ENCODE peak calls at places on chromosomes 4 and X, in four cellular contexts. One of them, this sample, is unnamed.

GRCh38 chr4:7963691-7964090 is 24.0 kb upstream of the AFAP1 start:
- DNase-seq in HCEC 1CT: no peak
- DNase-seq in CD4-positive, alpha-beta T cell: no peak
- DNase-seq in posterior cingulate gyrus: no peak
- DNase-seq in this sample: no peak

GRCh38 chr4:8459867-8460453 is 19.4 kb downstream of the TRMT44 start:
- DNase-seq in HCEC 1CT: no peak
- DNase-seq in CD4-positive, alpha-beta T cell: no peak
- DNase-seq in posterior cingulate gyrus: no peak
- DNase-seq in this sample: no peak

GRCh38 chr4:91243132-91243531 is 1060.6 kb upstream of the GRID2 start:
- DNase-seq in HCEC 1CT: no peak
- DNase-seq in CD4-positive, alpha-beta T cell: no peak
- DNase-seq in posterior cingulate gyrus: no peak
- DNase-seq in this sample: no peak

GRCh38 chr4:54169176-54169575 is 59.9 kb upstream of the PDGFRA start:
- DNase-seq in HCEC 1CT: peak
- DNase-seq in CD4-positive, alpha-beta T cell: no peak
- DNase-seq in posterior cingulate gyrus: no peak
- DNase-seq in this sample: no peak

GRCh38 chr4:80153800-80154546 is 43.3 kb upstream of the PRDM8 start:
- DNase-seq in HCEC 1CT: peak
- DNase-seq in CD4-positive, alpha-beta T cell: no peak
- DNase-seq in posterior cingulate gyrus: no peak
- DNase-seq in this sample: no peak

GRCh38 chr4:6917445-6918241 is 8.0 kb downstream of the TBC1D14 start:
- DNase-seq in HCEC 1CT: no peak
- DNase-seq in CD4-positive, alpha-beta T cell: no peak
- DNase-seq in posterior cingulate gyrus: peak
- DNase-seq in this sample: no peak

GRCh38 chr4:44801384-44801783 is 75.0 kb upstream of the GNPDA2 start:
- DNase-seq in HCEC 1CT: no peak
- DNase-seq in CD4-positive, alpha-beta T cell: no peak
- DNase-seq in posterior cingulate gyrus: no peak
- DNase-seq in this sample: no peak

GRCh38 chr4:154312246-154312645 is 179.4 kb downstream of the DCHS2 start:
- DNase-seq in HCEC 1CT: no peak
- DNase-seq in CD4-positive, alpha-beta T cell: no peak
- DNase-seq in posterior cingulate gyrus: no peak
- DNase-seq in this sample: no peak

GRCh38 chrX:85365370-85365995 is 14.0 kb downstream of the POF1B start:
- DNase-seq in HCEC 1CT: no peak
- DNase-seq in CD4-positive, alpha-beta T cell: no peak
- DNase-seq in posterior cingulate gyrus: no peak
- DNase-seq in this sample: no peak

GRCh38 chr4:66357316-66357715 is 687.0 kb upstream of the EPHA5 start:
- DNase-seq in HCEC 1CT: peak
- DNase-seq in CD4-positive, alpha-beta T cell: no peak
- DNase-seq in posterior cingulate gyrus: no peak
- DNase-seq in this sample: no peak

GRCh38 chr4:81198151-81198550 is 16.9 kb downstream of the PRKG2 start:
- DNase-seq in HCEC 1CT: no peak
- DNase-seq in CD4-positive, alpha-beta T cell: no peak
- DNase-seq in posterior cingulate gyrus: no peak
- DNase-seq in this sample: no peak

GRCh38 chrX:124086411-124086810 is 124.9 kb downstream of the STAG2 start:
- DNase-seq in HCEC 1CT: no peak
- DNase-seq in CD4-positive, alpha-beta T cell: peak
- DNase-seq in posterior cingulate gyrus: no peak
- DNase-seq in this sample: no peak

GRCh38 chr4:156906325-156906724 is 65.3 kb downstream of the PDGFC start:
- DNase-seq in HCEC 1CT: no peak
- DNase-seq in CD4-positive, alpha-beta T cell: no peak
- DNase-seq in posterior cingulate gyrus: no peak
- DNase-seq in this sample: no peak